ENCODE peak calls at places on chromosomes 11 and 22, in six cellular contexts. R is psoas muscle, J is body of pancreas, F is GM23248, O is dorsolateral prefrontal cortex, L is epithelial cell of prostate. G is an unnamed sample.

GRCh38 chr11:88326112-88326511 is 11.4 kb downstream of the CTSC start:
- DNase-seq in R (no peak), J (no peak), F (no peak), O (no peak), L (no peak), G (no peak)

GRCh38 chr11:99739464-99740089 is 718.8 kb downstream of the CNTN5 start:
- DNase-seq in R (no peak), J (no peak), F (peak), O (no peak), L (no peak), G (no peak)

GRCh38 chr11:75298191-75298590 is 53.3 kb downstream of the ARRB1 start:
- DNase-seq in R (no peak), J (no peak), F (no peak), O (no peak), L (no peak), G (no peak)

GRCh38 chr11:134610116-134610910 is 198.3 kb upstream of the B3GAT1 start:
- DNase-seq in R (no peak), J (no peak), F (no peak), O (no peak), L (no peak), G (no peak)

GRCh38 chr11:64675417-64676252 is 47.4 kb downstream of the NRXN2 start:
- DNase-seq in R (peak), J (peak), F (peak), O (peak), L (no peak), G (peak)

GRCh38 chr11:2259897-2260451 is 10.4 kb downstream of the ASCL2 start:
- DNase-seq in R (no peak), J (no peak), F (no peak), O (peak), L (no peak), G (no peak)

GRCh38 chr11:63880031-63880841 is 36.7 kb downstream of the RCOR2 start:
- DNase-seq in R (no peak), J (no peak), F (peak), O (no peak), L (no peak), G (no peak)

GRCh38 chr22:29044657-29045176 is 16.9 kb downstream of the C22orf31 start:
- DNase-seq in R (no peak), J (no peak), F (peak), O (no peak), L (no peak), G (no peak)

GRCh38 chr22:34885852-34886251 is 180.1 kb upstream of the ISX start:
- DNase-seq in R (no peak), J (no peak), F (no peak), O (no peak), L (no peak), G (no peak)

GRCh38 chr11:126337472-126338241 is 17.8 kb upstream of the ST3GAL4 start:
- DNase-seq in R (no peak), J (no peak), F (no peak), O (no peak), L (no peak), G (no peak)

GRCh38 chr11:8905528-8906165 is 5.3 kb upstream of the AKIP1 start:
- DNase-seq in R (no peak), J (no peak), F (peak), O (no peak), L (peak), G (no peak)

GRCh38 chr11:8988329-8989234 is 15.2 kb downstream of the NRIP3 start:
- DNase-seq in R (no peak), J (no peak), F (peak), O (no peak), L (no peak), G (no peak)

GRCh38 chr22:45542001-45542520 is 39.4 kb downstream of the FBLN1 start:
- DNase-seq in R (no peak), J (no peak), F (no peak), O (no peak), L (no peak), G (no peak)

GRCh38 chr11:80239217-80239616 is 798.4 kb upstream of the TENM4 start:
- DNase-seq in R (no peak), J (no peak), F (no peak), O (no peak), L (no peak), G (no peak)

GRCh38 chr11:1139441-1140066 is 18.2 kb upstream of the MUC5AC start:
- DNase-seq in R (no peak), J (no peak), F (no peak), O (peak), L (no peak), G (no peak)

GRCh38 chr22:44408227-44409192 is 89.5 kb downstream of the RTL6 start:
- DNase-seq in R (no peak), J (no peak), F (no peak), O (no peak), L (no peak), G (no peak)

GRCh38 chr11:36412781-36413383 is 97.2 kb downstream of the TRAF6 start:
- DNase-seq in R (no peak), J (no peak), F (peak), O (no peak), L (no peak), G (no peak)

GRCh38 chr11:44863231-44863630 is 87.5 kb downstream of the TP53I11 start:
- DNase-seq in R (no peak), J (no peak), F (no peak), O (no peak), L (no peak), G (no peak)

GRCh38 chr11:20964985-20965384 is 295.6 kb downstream of the NELL1 start:
- DNase-seq in R (no peak), J (no peak), F (peak), O (no peak), L (no peak), G (no peak)

GRCh38 chr11:38153985-38154384 is 1555.9 kb upstream of the RAG2 start:
- DNase-seq in R (no peak), J (no peak), F (no peak), O (no peak), L (no peak), G (no peak)

GRCh38 chr22:45516923-45517675 is 14.4 kb downstream of the FBLN1 start:
- DNase-seq in R (no peak), J (peak), F (peak), O (no peak), L (no peak), G (no peak)

GRCh38 chr22:17110791-17111550 is 10.2 kb downstream of the TMEM121B start:
- DNase-seq in R (no peak), J (no peak), F (no peak), O (no peak), L (no peak), G (no peak)

GRCh38 chr11:69496631-69497220 is 15.3 kb downstream of the LINC01488 start:
- DNase-seq in R (no peak), J (no peak), F (no peak), O (no peak), L (no peak), G (no peak)

GRCh38 chr11:12914401-12914912 is 94.7 kb upstream of the RASSF10 start:
- DNase-seq in R (peak), J (peak), F (peak), O (peak), L (no peak), G (no peak)

GRCh38 chr11:6992457-6993431 is 27.4 kb downstream of the ZNF214 start:
- DNase-seq in R (no peak), J (no peak), F (peak), O (no peak), L (peak), G (no peak)

GRCh38 chr11:5865826-5866225 is 8.3 kb upstream of the OR52E8 start:
- DNase-seq in R (no peak), J (no peak), F (no peak), O (no peak), L (peak), G (no peak)

GRCh38 chr11:88246680-88247079 is 71.4 kb upstream of the RAB38 start:
- DNase-seq in R (no peak), J (no peak), F (peak), O (no peak), L (peak), G (no peak)

GRCh38 chr11:103609117-103610066 is 427.0 kb upstream of the DDI1 start:
- DNase-seq in R (no peak), J (no peak), F (peak), O (no peak), L (peak), G (no peak)

GRCh38 chr11:126345759-126346585 is 9.5 kb upstream of the ST3GAL4 start:
- DNase-seq in R (peak), J (peak), F (peak), O (no peak), L (no peak), G (no peak)

GRCh38 chr22:47050601-47051051 is 288.2 kb downstream of the TBC1D22A start:
- DNase-seq in R (no peak), J (no peak), F (no peak), O (no peak), L (no peak), G (no peak)

GRCh38 chr22:19419464-19420178 is 11.9 kb downstream of the HIRA start:
- DNase-seq in R (no peak), J (no peak), F (no peak), O (no peak), L (no peak), G (no peak)

GRCh38 chr11:107457205-107457557 is 444 bp downstream of the CWF19L2 start:
- DNase-seq in R (no peak), J (no peak), F (peak), O (no peak), L (no peak), G (no peak)

GRCh38 chr22:19488884-19489843 is 9.4 kb downstream of the CDC45 start:
- DNase-seq in R (no peak), J (peak), F (peak), O (no peak), L (no peak), G (no peak)

DNA sequence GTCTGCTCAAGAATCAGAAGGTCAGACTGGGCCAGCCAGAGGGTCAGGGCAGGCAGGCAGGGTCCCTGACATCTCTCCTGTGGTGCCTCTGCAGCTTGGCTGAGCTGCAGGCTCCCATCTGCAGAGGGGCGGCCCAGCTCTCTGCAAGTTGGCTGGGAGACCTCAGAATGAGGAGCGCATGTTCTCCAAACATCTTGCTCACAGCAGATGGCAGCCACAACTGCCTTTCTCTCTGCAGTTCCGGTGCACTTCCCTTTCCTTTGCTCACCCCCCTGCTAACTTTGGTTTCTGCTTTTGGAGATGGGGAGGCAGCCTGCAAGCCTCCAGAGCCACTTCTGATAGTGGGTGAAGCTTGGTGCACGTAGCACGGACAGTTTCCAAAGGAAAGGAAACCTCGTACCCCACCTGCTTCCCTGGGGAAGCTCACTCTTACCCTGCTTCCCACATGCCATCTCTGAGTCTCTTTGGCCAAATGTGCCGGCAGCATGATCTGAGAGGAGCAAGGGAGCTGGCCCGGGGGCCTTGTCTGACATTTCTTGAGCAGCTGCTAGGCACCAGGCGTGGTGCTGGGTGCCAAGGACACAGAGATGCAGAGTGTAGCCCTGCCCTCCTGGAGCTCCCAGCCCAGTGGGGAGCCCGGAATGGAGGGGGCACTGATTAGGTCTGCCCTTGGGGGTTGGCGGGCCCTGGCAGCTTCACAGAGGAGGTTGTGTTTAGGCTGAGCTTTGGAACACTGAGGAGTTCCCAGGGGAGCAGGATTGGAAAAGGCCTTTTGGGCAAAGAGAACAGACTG is 18.2 kb downstream of the DAGLA start:
- DNase-seq in R (no peak), J (peak), F (no peak), O (no peak), L (no peak), G (no peak)
- H3K27ac ChIP-seq in R (peak), J (peak), F (no peak), O (peak), L (no peak), G (no peak)

DNA sequence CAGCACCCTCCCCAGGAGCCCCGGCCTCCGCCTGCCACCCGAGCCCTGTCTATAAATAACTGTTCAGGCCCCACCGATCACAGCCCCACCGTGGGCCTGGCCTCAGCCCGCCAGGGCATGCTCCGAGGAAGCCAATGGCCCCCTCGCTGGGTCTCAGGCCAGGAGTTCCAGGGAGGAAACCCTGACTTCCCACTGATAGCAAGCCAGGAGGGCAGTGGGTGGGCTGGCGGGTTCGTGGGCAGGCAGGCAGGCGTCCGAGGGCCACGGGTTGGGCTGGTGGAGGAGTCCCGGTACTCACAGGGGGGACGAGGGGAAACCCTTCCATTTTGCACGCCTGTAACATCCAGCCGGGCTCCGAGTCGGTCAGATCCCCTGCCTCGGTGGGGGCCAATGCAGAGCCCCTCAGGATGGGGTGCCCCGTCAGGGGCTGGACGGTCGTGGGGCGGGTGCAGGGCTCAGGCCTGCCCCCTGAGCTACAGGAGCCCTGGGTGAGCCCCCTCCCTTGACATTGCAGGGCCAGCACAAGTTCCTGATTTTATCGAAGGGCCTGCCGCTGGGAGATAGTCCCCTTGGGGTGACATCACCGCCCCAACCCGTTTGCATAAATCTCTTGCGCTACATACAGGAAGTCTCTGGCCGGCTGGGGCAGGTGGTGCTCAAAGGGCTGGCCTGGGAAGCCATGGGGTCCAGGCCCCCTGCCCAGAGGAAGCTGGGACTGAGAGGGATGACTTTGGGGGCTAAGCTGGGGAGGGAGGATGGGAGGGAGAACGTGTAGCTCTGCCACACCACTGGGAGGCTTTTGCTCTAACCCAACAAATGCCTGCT is at the start of gene SPI1:
- DNase-seq in R (peak), J (peak), F (no peak), O (no peak), L (no peak), G (no peak)
- H3K27ac ChIP-seq in R (peak), J (peak), F (no peak), O (peak), L (no peak), G (peak)

DNA sequence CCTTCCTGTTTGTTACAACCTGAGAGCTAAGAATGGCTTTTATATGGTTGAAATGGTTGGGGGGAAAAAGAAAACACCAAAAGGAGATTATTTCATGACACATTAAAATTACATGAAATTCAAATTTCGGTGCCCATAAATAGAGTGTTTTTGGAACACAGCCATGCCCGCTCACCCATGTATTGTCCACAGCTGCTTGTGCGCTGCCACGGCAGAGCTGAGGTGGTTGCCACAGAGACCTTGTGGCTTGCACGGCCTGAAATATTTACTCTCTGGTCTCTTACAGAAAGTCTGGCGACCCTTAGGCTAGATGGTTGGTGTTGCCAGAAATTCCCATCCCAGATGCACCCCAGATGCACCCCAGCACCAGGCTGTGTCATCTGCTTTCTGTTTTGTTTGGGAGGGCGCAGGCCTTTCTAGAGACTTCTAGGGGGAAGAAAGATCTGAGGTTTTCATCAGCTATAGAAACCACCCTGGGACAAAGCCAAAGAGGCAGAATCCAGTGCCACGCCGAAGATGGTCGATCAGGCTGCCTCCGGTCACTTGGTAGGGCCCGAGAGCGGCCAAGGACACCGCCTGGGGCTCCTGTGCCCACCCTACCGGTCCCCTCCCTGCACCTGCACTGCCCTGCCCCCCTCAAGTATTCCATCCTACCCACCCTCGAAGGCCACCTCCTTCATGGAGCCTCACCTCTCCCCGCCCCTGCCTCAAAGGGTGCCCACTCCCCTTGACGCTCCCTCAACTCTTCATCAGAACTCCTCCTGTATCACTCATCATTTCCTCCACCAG is 80.2 kb downstream of the DSCAML1 start:
- DNase-seq in R (no peak), J (peak), F (no peak), O (no peak), L (no peak), G (no peak)
- H3K27ac ChIP-seq in R (no peak), J (peak), F (no peak), O (peak), L (peak), G (no peak)

DNA sequence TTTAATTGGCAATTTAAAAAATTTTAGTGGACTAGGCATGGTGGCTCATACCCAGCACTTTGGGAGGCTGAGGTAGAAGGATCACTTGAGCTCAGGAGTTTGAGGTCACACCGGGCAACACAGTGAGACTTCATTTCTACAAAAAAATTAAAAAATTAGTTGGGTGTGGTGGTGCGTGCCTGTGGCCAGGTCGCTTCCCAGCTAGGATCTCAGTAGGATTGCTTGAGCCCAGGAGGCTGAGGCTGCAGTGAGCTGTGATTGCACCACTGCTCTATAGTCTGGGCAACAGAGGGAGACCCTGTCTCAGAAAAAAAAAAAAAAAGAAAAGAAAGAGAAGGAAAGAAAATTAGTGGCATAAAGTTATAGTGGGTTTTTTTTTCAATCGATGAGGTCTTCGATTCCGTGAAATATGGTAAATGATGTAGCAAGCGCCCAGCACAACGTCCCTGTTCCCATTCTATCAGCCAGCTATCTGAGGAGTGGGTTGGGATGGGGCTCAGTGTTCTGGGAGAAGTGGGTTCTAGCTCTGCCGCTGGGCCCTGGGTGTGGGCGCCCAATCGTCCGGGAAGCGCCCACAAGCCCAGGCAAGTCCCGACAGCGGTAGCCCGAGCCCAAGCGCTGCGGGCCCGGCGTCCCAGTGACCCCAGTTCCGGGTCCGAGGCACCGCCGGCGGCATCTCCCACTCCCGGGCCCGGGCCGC is 1.4 kb downstream of the FOSL1 start:
- DNase-seq in R (no peak), J (no peak), F (peak), O (no peak), L (no peak), G (no peak)
- H3K27ac ChIP-seq in R (peak), J (no peak), F (peak), O (no peak), L (peak), G (peak)

GRCh38 chr22:48369789-48370507 is 1457.7 kb downstream of the BRD1 start:
- DNase-seq in R (no peak), J (peak), F (peak), O (no peak), L (no peak), G (no peak)
- H3K27ac ChIP-seq in R (no peak), J (no peak), F (no peak), O (no peak), L (no peak), G (no peak)

DNA sequence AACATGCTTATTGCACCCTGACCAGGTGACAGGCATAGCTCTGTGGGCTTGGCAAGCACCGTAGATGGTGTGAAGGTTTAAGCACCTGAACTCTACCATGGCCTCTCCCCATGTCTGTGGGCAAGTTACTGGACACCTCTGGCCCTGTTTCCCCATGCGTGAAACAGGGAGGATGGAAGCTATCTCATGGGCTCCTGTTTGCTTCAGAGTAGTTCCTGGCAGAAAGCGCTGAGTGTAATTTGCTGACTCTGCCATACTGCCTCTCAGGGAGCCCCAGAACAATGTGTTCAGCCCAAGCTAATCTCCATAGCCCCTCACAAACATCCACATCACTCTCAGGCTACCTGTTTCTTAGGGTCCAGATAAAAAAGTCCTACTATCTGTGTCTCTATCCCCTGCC is 2.4 kb downstream of the CBX6 start:
- DNase-seq in R (no peak), J (no peak), F (no peak), O (no peak), L (no peak), G (no peak)
- H3K27ac ChIP-seq in R (no peak), J (no peak), F (no peak), O (no peak), L (no peak), G (no peak)

GRCh38 chr22:20578707-20579106 is 71.3 kb downstream of the MED15 start:
- DNase-seq in R (no peak), J (no peak), F (no peak), O (no peak), L (no peak), G (no peak)
- H3K27ac ChIP-seq in R (no peak), J (no peak), F (no peak), O (no peak), L (no peak), G (no peak)

DNA sequence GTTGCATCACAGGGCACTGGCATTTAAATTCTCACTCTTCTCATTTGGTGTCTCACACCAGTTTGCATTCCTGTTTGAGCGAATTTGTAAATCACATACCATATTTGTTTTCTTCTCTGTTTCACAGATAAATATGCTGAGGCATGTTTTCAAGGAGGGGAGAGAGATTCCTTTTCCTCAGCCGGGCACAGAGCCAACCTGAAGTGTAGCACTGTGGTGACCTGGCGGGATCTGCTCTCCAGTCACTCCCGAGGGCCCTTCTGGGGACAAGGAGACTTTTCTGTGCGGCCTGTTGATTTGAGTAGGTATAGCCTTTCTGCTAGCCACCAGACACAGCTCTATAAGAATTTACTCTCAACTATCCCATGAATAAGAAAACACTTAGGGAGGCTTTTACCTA is 63.5 kb upstream of the FDX1 start:
- DNase-seq in R (no peak), J (peak), F (no peak), O (no peak), L (no peak), G (no peak)
- H3K27ac ChIP-seq in R (no peak), J (no peak), F (no peak), O (no peak), L (peak), G (no peak)